ENCODE peak calls at places on chromosomes 16 and 17, in ten cellular contexts. L is activated gamma-delta T cell treated with Interleukin-2 at 50 U/mL for 16 hours; Z is Caco-2; D is PC-3; K is renal cortical epithelial cell; W is cardiac muscle cell; M is left ventricle myocardium inferior; T is stimulated activated CD4-positive, alpha-beta T cell treated with anti-CD3 and anti-CD28 coated beads, TNF-alpha, amount 100 ng/mL, for 4 hours; A is IMR-90; E is epithelial cell of esophagus. P is an unnamed sample.

GRCh38 chr17:34567665-34568064 is 11.7 kb upstream of the TMEM132E start:
- DNase-seq in L (no peak), Z (no peak), D (no peak), K (no peak), W (no peak), M (no peak), T (no peak), A (no peak), E (no peak), P (no peak)

GRCh38 chr17:82668631-82669099 is 20.4 kb upstream of the WDR45B start:
- DNase-seq in L (peak), Z (peak), D (peak), K (peak), W (peak), M (peak), T (no peak), A (peak), E (peak), P (no peak)

GRCh38 chr17:74412581-74412980 is 19.3 kb upstream of the GPRC5C start:
- DNase-seq in L (no peak), Z (no peak), D (no peak), K (no peak), W (no peak), M (no peak), T (no peak), A (no peak), E (no peak), P (no peak)

GRCh38 chr17:59149841-59150511 is 5.0 kb downstream of the SKA2 start:
- DNase-seq in L (no peak), Z (no peak), D (peak), K (no peak), W (no peak), M (no peak), T (no peak), A (no peak), E (peak), P (no peak)

GRCh38 chr16:16778322-16778721 is 399.4 kb downstream of the NPIPA7 start:
- DNase-seq in L (no peak), Z (no peak), D (no peak), K (no peak), W (no peak), M (no peak), T (no peak), A (no peak), E (no peak), P (no peak)

GRCh38 chr16:85206472-85207356 is 94.4 kb upstream of the CIBAR2 start:
- DNase-seq in L (no peak), Z (no peak), D (no peak), K (no peak), W (peak), M (peak), T (no peak), A (peak), E (no peak), P (no peak)

GRCh38 chr16:78659668-78660217 is 560.3 kb downstream of the WWOX start:
- DNase-seq in L (no peak), Z (no peak), D (no peak), K (no peak), W (no peak), M (no peak), T (no peak), A (no peak), E (no peak), P (no peak)

GRCh38 chr17:37506678-37507077 is 17.0 kb downstream of the DUSP14 start:
- DNase-seq in L (peak), Z (peak), D (peak), K (peak), W (peak), M (no peak), T (no peak), A (peak), E (peak), P (no peak)

GRCh38 chr16:5323284-5323683 is 225.7 kb upstream of the EEF2KMT start:
- DNase-seq in L (no peak), Z (no peak), D (no peak), K (no peak), W (no peak), M (no peak), T (no peak), A (no peak), E (no peak), P (no peak)

GRCh38 chr17:8939496-8940334 is 25.8 kb downstream of the PIK3R5 start:
- DNase-seq in L (no peak), Z (no peak), D (no peak), K (no peak), W (no peak), M (no peak), T (no peak), A (no peak), E (no peak), P (no peak)

GRCh38 chr16:10620120-10620519 is 39.7 kb upstream of the EMP2 start:
- DNase-seq in L (no peak), Z (no peak), D (no peak), K (no peak), W (no peak), M (no peak), T (no peak), A (no peak), E (no peak), P (no peak)

GRCh38 chr17:4721203-4722135 is 9.8 kb upstream of the MED11 start:
- DNase-seq in L (no peak), Z (peak), D (peak), K (peak), W (no peak), M (peak), T (no peak), A (peak), E (peak), P (peak)

GRCh38 chr16:26860506-26860905 is 206.2 kb upstream of the C16orf82 start:
- DNase-seq in L (no peak), Z (no peak), D (no peak), K (no peak), W (no peak), M (no peak), T (no peak), A (no peak), E (no peak), P (no peak)

GRCh38 chr16:67546091-67546501 is 16.2 kb upstream of the CTCF start:
- DNase-seq in L (no peak), Z (no peak), D (no peak), K (no peak), W (no peak), M (no peak), T (no peak), A (no peak), E (no peak), P (no peak)

GRCh38 chr16:88479795-88480760 is 27.0 kb downstream of the ZFPM1 start:
- DNase-seq in L (peak), Z (no peak), D (no peak), K (no peak), W (no peak), M (no peak), T (no peak), A (no peak), E (no peak), P (peak)

GRCh38 chr16:85994492-85995433 is 95.8 kb downstream of the IRF8 start:
- DNase-seq in L (no peak), Z (no peak), D (no peak), K (peak), W (no peak), M (no peak), T (no peak), A (no peak), E (no peak), P (no peak)

GRCh38 chr16:31136287-31136662 is 748 bp upstream of the PRSS8 start:
- DNase-seq in L (no peak), Z (no peak), D (no peak), K (no peak), W (no peak), M (no peak), T (no peak), A (no peak), E (no peak), P (no peak)

GRCh38 chr16:85169333-85170065 is 57.2 kb upstream of the CIBAR2 start:
- DNase-seq in L (no peak), Z (peak), D (no peak), K (no peak), W (peak), M (no peak), T (no peak), A (no peak), E (peak), P (no peak)

GRCh38 chr16:58187092-58187491 is 10.8 kb downstream of the CSNK2A2 start:
- DNase-seq in L (no peak), Z (no peak), D (no peak), K (peak), W (no peak), M (no peak), T (no peak), A (no peak), E (peak), P (no peak)

GRCh38 chr16:34802396-34802795 is 1343.0 kb downstream of the TP53TG3F start:
- DNase-seq in L (no peak), Z (no peak), D (no peak), K (no peak), W (no peak), M (no peak), T (no peak), A (no peak), E (no peak), P (no peak)

GRCh38 chr16:71846443-71846842 is 667 bp downstream of the ATXN1L start:
- DNase-seq in L (no peak), Z (peak), D (no peak), K (peak), W (peak), M (no peak), T (no peak), A (no peak), E (peak), P (peak)